ENCODE peak calls at places on chromosomes 2 and 18, in six cellular contexts. L is SK-MEL-5, U is amniotic stem cell, X is DMS 273 treated with DMSO at 0.1 percent for 48 hours, N is GM12891, M is HEK293T. O is an unnamed sample.

GRCh38 chr2:25561136-25561850 is 112.1 kb downstream of the DTNB start:
- DNase-seq in U (no peak), L (peak), N (no peak), M (no peak), X (no peak), O (no peak)

GRCh38 chr2:3639015-3639630 is 18.9 kb upstream of the ALLC start:
- DNase-seq in U (no peak), L (no peak), N (no peak), X (no peak), M (no peak), O (no peak)

GRCh38 chr2:178328037-178328436 is 122.9 kb downstream of the PRKRA start:
- DNase-seq in U (no peak), N (no peak), L (no peak), M (no peak), X (no peak), O (no peak)

GRCh38 chr2:128091691-128092050 is 671 bp downstream of the UGGT1 start:
- DNase-seq in M (no peak), U (peak), L (no peak), X (no peak), N (no peak), O (no peak)

GRCh38 chr2:199100326-199101110 is 357.2 kb downstream of the SATB2 start:
- DNase-seq in L (no peak), X (no peak), U (no peak), M (no peak), N (no peak), O (no peak)

GRCh38 chr18:961644-962355 is 57.1 kb downstream of the ADCYAP1 start:
- DNase-seq in N (peak), U (no peak), X (no peak), M (peak), L (peak), O (no peak)

GRCh38 chr18:74896390-74896991 is 298.8 kb downstream of the ZNF407 start:
- DNase-seq in N (no peak), X (no peak), M (peak), L (peak), U (no peak), O (peak)

GRCh38 chr2:239763433-239764097 is 261.6 kb downstream of the NDUFA10 start:
- DNase-seq in M (no peak), X (no peak), N (no peak), L (peak), U (no peak), O (no peak)

GRCh38 chr2:210966330-210966729 is 409.9 kb downstream of the CPS1 start:
- DNase-seq in U (no peak), X (no peak), M (no peak), L (no peak), N (no peak), O (no peak)

GRCh38 chr2:174003635-174004310 is 38.6 kb upstream of the SP3 start:
- DNase-seq in X (no peak), M (no peak), U (no peak), L (peak), N (no peak), O (no peak)

GRCh38 chr2:10449838-10450691 is 1.9 kb upstream of the ODC1 start:
- DNase-seq in M (no peak), U (no peak), L (no peak), X (no peak), N (no peak), O (no peak)

GRCh38 chr2:38750011-38750792 is 959 bp downstream of the SRSF7 start:
- DNase-seq in X (no peak), N (peak), L (peak), U (no peak), M (peak), O (no peak)

GRCh38 chr2:173959909-173960308 is 5.3 kb downstream of the SP3 start:
- DNase-seq in U (no peak), L (no peak), M (no peak), N (no peak), X (no peak), O (no peak)

GRCh38 chr2:47029737-47030524 is 114.3 kb upstream of the MCFD2 start:
- DNase-seq in M (no peak), X (no peak), N (no peak), L (no peak), U (no peak), O (no peak)

GRCh38 chr2:201216918-201217317 is 34.0 kb downstream of the CASP10 start:
- DNase-seq in X (no peak), L (no peak), U (no peak), N (no peak), M (no peak), O (no peak)

GRCh38 chr2:240620859-240621258 is 4.4 kb upstream of the GPR35 start:
- DNase-seq in U (no peak), L (no peak), N (no peak), M (no peak), X (no peak), O (no peak)

GRCh38 chr2:62724886-62725711 is 19.6 kb downstream of the EHBP1 start:
- DNase-seq in N (no peak), M (no peak), X (no peak), L (peak), U (no peak), O (peak)

GRCh38 chr2:69933254-69933828 is 18.4 kb downstream of the MXD1 start:
- DNase-seq in U (no peak), L (no peak), X (no peak), M (no peak), N (no peak), O (no peak)

GRCh38 chr2:114442545-114442944 is at the start of gene DPP10:
- DNase-seq in U (no peak), M (peak), N (no peak), L (peak), X (no peak), O (peak)

GRCh38 chr2:138846216-138846821 is 66.1 kb upstream of the NXPH2 start:
- DNase-seq in L (peak), U (no peak), M (peak), X (peak), N (peak), O (no peak)

GRCh38 chr2:223856021-223856420 is 18.6 kb upstream of the AP1S3 start:
- DNase-seq in N (no peak), L (no peak), U (no peak), M (no peak), X (no peak), O (no peak)

GRCh38 chr2:101080214-101081068 is 70.7 kb downstream of the TBC1D8 start:
- DNase-seq in N (no peak), X (no peak), U (no peak), L (peak), M (no peak), O (no peak)

GRCh38 chr2:44745460-44745859 is 196.0 kb upstream of the SIX3 start:
- DNase-seq in L (no peak), N (no peak), X (no peak), M (no peak), U (no peak), O (no peak)

GRCh38 chr2:218229239-218229638 is 12.2 kb downstream of the ARPC2 start:
- DNase-seq in M (no peak), L (peak), U (peak), N (peak), X (no peak), O (no peak)

GRCh38 chr2:12501469-12502147 is 215.1 kb upstream of the TRIB2 start:
- DNase-seq in L (peak), M (no peak), U (no peak), N (peak), X (no peak), O (no peak)

GRCh38 chr2:237614151-237614720 is 13.2 kb upstream of the LRRFIP1 start:
- DNase-seq in M (no peak), U (no peak), N (no peak), L (no peak), X (peak), O (no peak)